ENCODE peak calls at places on chromosomes 6 and 20, in seven cellular contexts. One of them, this sample, is unnamed.

GRCh38 chr20:56605597-56605996 is 23.5 kb upstream of the TFAP2C start:
- DNase-seq in amygdala: no peak
- DNase-seq in HEK293T: no peak
- DNase-seq in stomach: no peak
- DNase-seq in stimulated activated CD8-positive, alpha-beta memory T cell treated with anti-CD3 and anti-CD28 coated beads, Interleukin-4, amount 100 ng/mL, for 24 hours: no peak
- DNase-seq in SHP77: no peak
- DNase-seq in iris pigment epithelial cell: no peak
- DNase-seq in this sample: no peak

GRCh38 chr6:7108964-7109836 is 1.4 kb downstream of the RREB1 start:
- DNase-seq in stimulated activated CD8-positive, alpha-beta memory T cell treated with anti-CD3 and anti-CD28 coated beads, Interleukin-4, amount 100 ng/mL, for 24 hours: no peak
- DNase-seq in stomach: peak
- DNase-seq in iris pigment epithelial cell: peak
- DNase-seq in amygdala: no peak
- DNase-seq in SHP77: peak
- DNase-seq in HEK293T: peak
- DNase-seq in this sample: peak

GRCh38 chr20:36121981-36122930 is 32.3 kb upstream of the EPB41L1 start:
- DNase-seq in iris pigment epithelial cell: no peak
- DNase-seq in stimulated activated CD8-positive, alpha-beta memory T cell treated with anti-CD3 and anti-CD28 coated beads, Interleukin-4, amount 100 ng/mL, for 24 hours: no peak
- DNase-seq in SHP77: no peak
- DNase-seq in HEK293T: no peak
- DNase-seq in amygdala: no peak
- DNase-seq in stomach: peak
- DNase-seq in this sample: no peak

GRCh38 chr20:50918403-50918802 is 12.8 kb downstream of the ADNP start:
- DNase-seq in HEK293T: no peak
- DNase-seq in SHP77: no peak
- DNase-seq in stomach: no peak
- DNase-seq in iris pigment epithelial cell: peak
- DNase-seq in stimulated activated CD8-positive, alpha-beta memory T cell treated with anti-CD3 and anti-CD28 coated beads, Interleukin-4, amount 100 ng/mL, for 24 hours: no peak
- DNase-seq in amygdala: no peak
- DNase-seq in this sample: no peak

GRCh38 chr20:58072695-58073671 is 155.5 kb downstream of the ANKRD60 start:
- DNase-seq in HEK293T: no peak
- DNase-seq in amygdala: no peak
- DNase-seq in stimulated activated CD8-positive, alpha-beta memory T cell treated with anti-CD3 and anti-CD28 coated beads, Interleukin-4, amount 100 ng/mL, for 24 hours: no peak
- DNase-seq in SHP77: no peak
- DNase-seq in iris pigment epithelial cell: no peak
- DNase-seq in stomach: no peak
- DNase-seq in this sample: no peak

GRCh38 chr20:10565191-10565921 is 108.4 kb downstream of the JAG1 start:
- DNase-seq in amygdala: no peak
- DNase-seq in stomach: no peak
- DNase-seq in stimulated activated CD8-positive, alpha-beta memory T cell treated with anti-CD3 and anti-CD28 coated beads, Interleukin-4, amount 100 ng/mL, for 24 hours: no peak
- DNase-seq in iris pigment epithelial cell: peak
- DNase-seq in HEK293T: no peak
- DNase-seq in SHP77: no peak
- DNase-seq in this sample: no peak

GRCh38 chr6:157791461-157791860 is 31.6 kb upstream of the SNX9 start:
- DNase-seq in stimulated activated CD8-positive, alpha-beta memory T cell treated with anti-CD3 and anti-CD28 coated beads, Interleukin-4, amount 100 ng/mL, for 24 hours: no peak
- DNase-seq in stomach: peak
- DNase-seq in iris pigment epithelial cell: no peak
- DNase-seq in HEK293T: no peak
- DNase-seq in SHP77: peak
- DNase-seq in amygdala: no peak
- DNase-seq in this sample: no peak

GRCh38 chr6:101926149-101926925 is 532.8 kb downstream of the GRIK2 start:
- DNase-seq in stomach: no peak
- DNase-seq in HEK293T: no peak
- DNase-seq in stimulated activated CD8-positive, alpha-beta memory T cell treated with anti-CD3 and anti-CD28 coated beads, Interleukin-4, amount 100 ng/mL, for 24 hours: no peak
- DNase-seq in amygdala: no peak
- DNase-seq in iris pigment epithelial cell: no peak
- DNase-seq in SHP77: no peak
- DNase-seq in this sample: no peak

GRCh38 chr6:39932386-39932785 is 1.9 kb downstream of the MOCS1 start:
- DNase-seq in stimulated activated CD8-positive, alpha-beta memory T cell treated with anti-CD3 and anti-CD28 coated beads, Interleukin-4, amount 100 ng/mL, for 24 hours: no peak
- DNase-seq in iris pigment epithelial cell: no peak
- DNase-seq in amygdala: no peak
- DNase-seq in HEK293T: no peak
- DNase-seq in stomach: no peak
- DNase-seq in SHP77: no peak
- DNase-seq in this sample: no peak

GRCh38 chr6:144876689-144877088 is 591.6 kb downstream of the UTRN start:
- DNase-seq in HEK293T: no peak
- DNase-seq in SHP77: no peak
- DNase-seq in amygdala: no peak
- DNase-seq in stomach: no peak
- DNase-seq in iris pigment epithelial cell: no peak
- DNase-seq in stimulated activated CD8-positive, alpha-beta memory T cell treated with anti-CD3 and anti-CD28 coated beads, Interleukin-4, amount 100 ng/mL, for 24 hours: no peak
- DNase-seq in this sample: no peak

GRCh38 chr6:33241968-33242367 is 29.7 kb downstream of the VPS52 start:
- DNase-seq in stomach: no peak
- DNase-seq in amygdala: no peak
- DNase-seq in stimulated activated CD8-positive, alpha-beta memory T cell treated with anti-CD3 and anti-CD28 coated beads, Interleukin-4, amount 100 ng/mL, for 24 hours: no peak
- DNase-seq in SHP77: no peak
- DNase-seq in HEK293T: no peak
- DNase-seq in iris pigment epithelial cell: no peak
- DNase-seq in this sample: no peak

This sample was measured in stimulated activated CD4-positive, alpha-beta T cell treated with anti-CD3 and anti-CD28 coated beads, Interleukin-4, amount 100 ng/mL, for 48 hours.